ENCODE peak calls at places on chromosomes 5 and 9, in five cellular contexts. H, N, L, S and U are unnamed samples.

GRCh38 chr9:976805-977360 is 428 bp downstream of the DMRT3 start:
- DNase-seq in H (no peak), N (no peak), L (no peak), S (no peak), U (no peak)

GRCh38 chr9:95462419-95463121 is 54.2 kb downstream of the PTCH1 start:
- DNase-seq in H (peak; percentile 51), N (peak; percentile 65), L (peak; percentile 71), S (peak; percentile 55), U (peak; percentile 68)

GRCh38 chr9:76810377-76810957 is 46.2 kb downstream of the PCA3 start:
- DNase-seq in H (no peak), N (no peak), L (peak; percentile 71), S (no peak), U (peak; percentile 54)

GRCh38 chr5:58153255-58153654 is 306.6 kb downstream of the PLK2 start:
- DNase-seq in H (no peak), N (no peak), L (peak; percentile 81), S (no peak), U (no peak)

GRCh38 chr5:9714187-9714586 is 84.0 kb upstream of the TAS2R1 start:
- DNase-seq in H (no peak), N (no peak), L (no peak), S (no peak), U (no peak)

GRCh38 chr5:132821791-132822190 is 8.7 kb downstream of the SHROOM1 start:
- DNase-seq in H (no peak), N (no peak), L (no peak), S (no peak), U (no peak)

GRCh38 chr9:127568618-127568970 is 43.5 kb upstream of the STXBP1 start:
- DNase-seq in H (no peak), N (no peak), L (no peak), S (no peak), U (no peak)

GRCh38 chr9:129626944-129627297 is 958 bp downstream of the NTMT1 start:
- DNase-seq in H (no peak), N (no peak), L (peak; percentile 31), S (no peak), U (no peak)

GRCh38 chr5:72209515-72210115 is 102.3 kb downstream of the MAP1B start:
- DNase-seq in H (no peak), N (no peak), L (no peak), S (no peak), U (peak; percentile 56)

GRCh38 chr5:168422431-168422830 is 63.8 kb upstream of the RARS1 start:
- DNase-seq in H (no peak), N (no peak), L (peak; percentile 26), S (no peak), U (no peak)

GRCh38 chr5:2378108-2378507 is 373.4 kb downstream of the IRX2 start:
- DNase-seq in H (no peak), N (no peak), L (no peak), S (no peak), U (no peak)
- H3K27me3 ChIP-seq in H (no peaks in the 10 kb centered on the region), N (no peaks in the 10 kb centered on the region), L (no peaks in the 10 kb centered on the region), S (peaks cover 23% of the 10 kb centered on the region), U (no peaks in the 10 kb centered on the region)

GRCh38 chr9:18544456-18544855 is 70.5 kb downstream of the ADAMTSL1 start:
- DNase-seq in H (no peak), N (no peak), L (peak; percentile 36), S (no peak), U (no peak)
- H3K27me3 ChIP-seq in H (no peaks in the 10 kb centered on the region), N (no peaks in the 10 kb centered on the region), L (no peaks in the 10 kb centered on the region), S (no peaks in the 10 kb centered on the region), U (no peaks in the 10 kb centered on the region)

DNA sequence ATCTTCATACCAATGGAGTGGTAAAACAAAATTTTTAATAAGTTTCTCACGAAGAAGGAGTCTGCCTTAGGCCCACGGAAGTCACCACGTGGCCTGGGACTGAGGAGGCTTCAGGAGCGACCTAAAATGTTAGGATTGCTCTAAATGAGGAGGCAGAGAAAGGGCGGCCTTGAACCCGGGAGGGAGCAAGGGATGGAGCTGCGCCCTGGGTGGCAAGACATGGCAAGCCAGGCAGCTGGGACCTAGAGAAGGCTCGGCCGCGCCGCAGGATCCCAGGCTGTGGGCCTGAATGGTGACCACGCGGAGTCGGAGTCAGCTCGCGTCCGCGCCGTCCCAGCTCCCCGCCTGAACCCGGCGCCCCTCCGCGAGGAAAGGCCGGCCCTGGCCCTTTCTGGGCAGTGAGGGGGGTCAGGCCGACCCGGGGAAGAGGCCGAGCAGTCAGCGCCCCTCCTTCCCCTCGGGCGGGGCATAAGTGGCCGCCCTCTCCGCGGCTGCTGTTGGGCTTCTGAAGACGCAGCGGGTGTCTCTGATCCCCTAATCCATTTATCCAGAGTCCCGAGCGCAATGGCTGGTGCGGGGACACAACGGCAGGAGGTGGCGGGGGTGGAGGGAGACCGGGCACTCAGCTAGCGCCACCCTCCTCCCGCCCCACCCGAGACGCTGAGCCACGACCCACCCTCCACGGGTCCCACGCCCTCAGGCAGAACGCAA is 10.6 kb downstream of the IRX1 start:
- DNase-seq in H (no peak), N (no peak), L (no peak), S (no peak), U (no peak)
- H3K27me3 ChIP-seq in H (peaks cover 6% of the 10 kb centered on the region), N (peaks cover 39% of the 10 kb centered on the region), L (no peaks in the 10 kb centered on the region), S (peaks cover 99% of the 10 kb centered on the region), U (no peaks in the 10 kb centered on the region)

GRCh38 chr5:88661870-88662207 is 221.1 kb downstream of the MEF2C start:
- DNase-seq in H (no peak), N (no peak), L (no peak), S (no peak), U (no peak)
- H3K27me3 ChIP-seq in H (peaks cover 60% of the 10 kb centered on the region), N (peaks cover 97% of the 10 kb centered on the region), L (peaks cover 36% of the 10 kb centered on the region), S (peaks cover 100% of the 10 kb centered on the region), U (peaks cover 17% of the 10 kb centered on the region)

DNA sequence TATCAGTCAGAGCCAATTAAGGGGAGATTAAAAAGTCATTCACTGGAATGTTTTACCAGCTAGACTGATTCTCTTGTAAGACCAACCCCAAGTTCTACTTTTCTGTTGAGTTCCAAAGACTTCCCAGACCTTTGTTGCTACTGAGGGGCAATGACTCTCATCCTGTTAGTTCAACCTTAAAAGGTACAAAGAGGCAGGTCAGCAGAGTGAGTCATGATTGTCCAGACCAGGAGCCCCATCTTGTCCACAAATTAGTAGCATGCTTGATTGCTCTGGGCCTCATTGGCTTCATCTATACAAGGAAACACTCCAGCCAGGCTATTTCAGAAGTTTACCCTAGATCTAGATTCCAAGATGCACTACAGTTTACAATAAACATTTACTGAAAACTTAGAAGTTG is 79.9 kb upstream of the IL7R start:
- DNase-seq in H (no peak), N (no peak), L (no peak), S (no peak), U (no peak)
- H3K27me3 ChIP-seq in H (no peaks in the 10 kb centered on the region), N (no peaks in the 10 kb centered on the region), L (peaks cover 2% of the 10 kb centered on the region), S (no peaks in the 10 kb centered on the region), U (no peaks in the 10 kb centered on the region)

DNA sequence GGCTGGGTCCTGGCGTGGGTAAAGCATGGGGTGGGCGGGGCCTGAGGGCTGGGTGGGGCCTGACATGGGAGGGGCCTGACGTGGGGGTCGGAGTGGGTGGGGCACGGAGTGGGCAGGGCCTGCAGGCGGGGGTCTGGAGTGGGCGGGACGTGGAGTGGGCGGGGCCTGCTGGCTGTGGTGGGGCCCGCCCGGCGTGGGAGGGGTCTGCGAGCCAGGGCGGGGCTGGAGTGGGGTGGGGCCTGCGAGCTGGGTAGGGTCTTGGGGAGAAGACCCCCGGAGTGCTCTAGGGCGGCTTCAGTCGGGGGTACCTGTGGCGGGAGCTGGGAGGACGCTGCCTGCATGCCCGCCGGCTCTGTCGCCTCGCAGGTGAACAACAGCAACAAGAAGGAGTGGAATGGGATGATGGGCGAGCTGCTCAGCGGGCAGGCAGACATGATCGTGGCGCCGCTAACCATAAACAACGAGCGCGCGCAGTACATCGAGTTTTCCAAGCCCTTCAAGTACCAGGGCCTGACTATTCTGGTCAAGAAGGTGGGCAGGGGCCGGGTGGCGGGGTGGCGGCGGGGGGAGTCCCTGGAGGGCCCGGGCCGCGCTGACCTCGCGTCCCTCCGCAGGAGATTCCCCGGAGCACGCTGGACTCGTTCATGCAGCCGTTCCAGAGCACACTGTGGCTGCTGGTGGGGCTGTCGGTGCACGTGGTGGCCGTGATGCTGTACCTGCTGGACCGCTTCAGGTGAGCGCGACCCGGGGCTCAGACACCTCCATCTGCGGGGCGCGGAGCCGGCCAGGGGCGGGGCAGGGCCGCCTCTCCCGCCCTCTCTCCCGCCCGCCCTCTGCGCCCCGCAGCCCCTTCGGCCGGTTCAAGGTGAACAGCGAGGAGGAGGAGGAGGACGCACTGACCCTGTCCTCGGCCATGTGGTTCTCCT is 8.0 kb downstream of the LRRC26 start:
- DNase-seq in H (no peak), N (no peak), L (no peak), S (no peak), U (no peak)
- H3K27me3 ChIP-seq in H (peaks cover 16% of the 10 kb centered on the region), N (peaks cover 76% of the 10 kb centered on the region), L (peaks cover 20% of the 10 kb centered on the region), S (peaks cover 100% of the 10 kb centered on the region), U (peaks cover 86% of the 10 kb centered on the region)